ENCODE peak calls at places on chromosome 14, in seven cellular contexts. R is Calu3, N is GM20000, O is adipocyte, I is NCI-H510A, X is NCI-H1436, U is cerebellar cortex. C is an unnamed sample.

GRCh38 chr14:101288436-101289229 is 272.7 kb upstream of the DIO3 start:
- DNase-seq in I (no peak), N (no peak), X (no peak), R (no peak), O (peak), U (no peak), C (no peak)

GRCh38 chr14:98278805-98279204 is 993.2 kb downstream of the BCL11B start:
- DNase-seq in O (no peak), N (no peak), R (no peak), X (no peak), U (no peak), I (no peak), C (no peak)

GRCh38 chr14:103015426-103015825 is 41.9 kb downstream of the CDC42BPB start:
- DNase-seq in O (no peak), I (no peak), N (no peak), R (no peak), X (no peak), U (peak), C (no peak)

GRCh38 chr14:21734457-21735074 is 60.9 kb upstream of the OR4E1 start:
- DNase-seq in N (peak), I (no peak), O (peak), R (peak), X (peak), U (peak), C (peak)

GRCh38 chr14:90850487-90850886 is 34.3 kb upstream of the TTC7B start:
- DNase-seq in R (peak), O (peak), N (no peak), X (no peak), U (no peak), I (no peak), C (no peak)

GRCh38 chr14:50082308-50082742 is 34.0 kb downstream of the VCPKMT start:
- DNase-seq in U (no peak), I (no peak), N (no peak), X (no peak), O (no peak), R (no peak), C (no peak)

GRCh38 chr14:38971258-38971921 is 131.6 kb downstream of the SEC23A start:
- DNase-seq in N (no peak), O (no peak), U (no peak), R (no peak), X (no peak), I (no peak), C (no peak)

GRCh38 chr14:68143341-68143807 is 323.8 kb downstream of the RAD51B start:
- DNase-seq in X (no peak), U (no peak), O (peak), N (no peak), I (no peak), R (no peak), C (peak)

GRCh38 chr14:52352546-52352945 is 38.4 kb downstream of the PTGER2 start:
- DNase-seq in I (no peak), O (no peak), U (no peak), R (no peak), X (no peak), N (no peak), C (no peak)

GRCh38 chr14:33356167-33356566 is 417.5 kb downstream of the NPAS3 start:
- DNase-seq in X (no peak), O (no peak), I (no peak), U (no peak), R (no peak), N (no peak), C (no peak)

GRCh38 chr14:68458840-68459469 is 333.9 kb downstream of the ZFP36L1 start:
- DNase-seq in U (peak), R (peak), N (no peak), I (peak), X (no peak), O (peak), C (peak)

GRCh38 chr14:68482018-68482417 is 310.8 kb downstream of the ZFP36L1 start:
- DNase-seq in I (no peak), O (no peak), N (no peak), X (no peak), U (no peak), R (no peak), C (no peak)

GRCh38 chr14:104436047-104436531 is 143.5 kb upstream of the C14orf180 start:
- DNase-seq in X (no peak), O (peak), N (peak), U (no peak), R (peak), I (no peak), C (peak)

GRCh38 chr14:85241022-85241880 is 288.7 kb upstream of the FLRT2 start:
- DNase-seq in I (no peak), N (no peak), X (no peak), O (no peak), R (no peak), U (no peak), C (no peak)

GRCh38 chr14:91367173-91368171 is 50.1 kb downstream of the CCDC88C start:
- DNase-seq in X (no peak), O (no peak), R (peak), I (peak), N (peak), U (no peak), C (no peak)

GRCh38 chr14:45902241-45902640 is 649.2 kb upstream of the MIS18BP1 start:
- DNase-seq in N (no peak), R (no peak), X (no peak), I (no peak), O (no peak), U (no peak), C (no peak)

GRCh38 chr14:99118046-99118721 is 153.8 kb downstream of the BCL11B start:
- DNase-seq in R (no peak), O (no peak), I (no peak), X (no peak), N (no peak), U (peak), C (no peak)

C was measured in GM03348.